ENCODE peak calls at places on chromosomes 4 and X, in ten cellular contexts. A is OCI-LY7; X is CD4-positive, CD25-positive, alpha-beta regulatory T cell; Q is PC-3; R is tibial artery; J is heart left ventricle; F is IMR-90; C is left ventricle myocardium inferior; U is left lung; E is K562. V is an unnamed sample.

GRCh38 chrX:101357166-101357795 is 8.7 kb upstream of the TIMM8A start:
- DNase-seq in R (no peak), X (no peak), E (peak; percentile 41), A (peak; percentile 49), F (peak; percentile 12), C (no peak), Q (peak; percentile 29), U (no peak), J (no peak), V (no peak)

GRCh38 chr4:79358438-79358837 is 32.6 kb upstream of the NAA11 start:
- DNase-seq in Q (no peak), E (no peak), X (no peak), J (no peak), R (no peak), C (no peak), A (no peak), U (no peak), F (no peak), V (no peak)

GRCh38 chr4:114076865-114077264 is 97.4 kb upstream of the ARSJ start:
- DNase-seq in X (no peak), R (no peak), Q (peak; percentile 53), E (no peak), J (no peak), U (no peak), F (no peak), C (no peak), A (no peak), V (no peak)

GRCh38 chr4:7166286-7166685 is 26.1 kb upstream of the SORCS2 start:
- DNase-seq in F (no peak), C (no peak), X (no peak), E (no peak), R (peak; percentile 4), J (no peak), A (no peak), U (peak; percentile 10), Q (no peak), V (no peak)

GRCh38 chrX:23803931-23804381 is 21.0 kb downstream of the SAT1 start:
- DNase-seq in Q (peak; percentile 83), E (no peak), X (no peak), U (peak; percentile 46), F (peak; percentile 67), C (peak; percentile 23), A (no peak), J (no peak), R (peak; percentile 68), V (no peak)

GRCh38 chrX:155819966-155820491 is 61.1 kb upstream of the VAMP7 start:
- DNase-seq in F (peak; percentile 85), C (peak; percentile 46), R (peak; percentile 73), A (peak; percentile 51), Q (peak; percentile 72), E (peak; percentile 80), J (peak; percentile 72), X (peak; percentile 7), U (peak; percentile 58), V (no peak)

GRCh38 chr4:6608758-6609414 is 31.6 kb upstream of the MRFAP1 start:
- DNase-seq in X (no peak), E (peak; percentile 28), U (no peak), R (no peak), J (peak; percentile 21), Q (no peak), A (no peak), C (peak; percentile 30), F (no peak), V (no peak)

GRCh38 chrX:9659571-9660195 is 106.0 kb downstream of the GPR143 start:
- DNase-seq in X (no peak), A (no peak), Q (peak; percentile 81), U (no peak), E (no peak), J (no peak), F (no peak), C (no peak), R (no peak), V (no peak)

GRCh38 chr4:24229976-24230375 is 340.1 kb upstream of the PPARGC1A start:
- DNase-seq in R (no peak), X (no peak), F (peak; percentile 82), A (no peak), C (no peak), J (no peak), Q (no peak), E (no peak), U (no peak), V (no peak)

GRCh38 chrX:132044953-132045352 is 21.9 kb downstream of the STK26 start:
- DNase-seq in R (no peak), A (no peak), C (no peak), X (no peak), J (no peak), E (peak; percentile 69), U (no peak), F (no peak), Q (no peak), V (no peak)

GRCh38 chr4:43547560-43547959 is 655.0 kb downstream of the GRXCR1 start:
- DNase-seq in X (no peak), A (no peak), J (no peak), R (no peak), U (no peak), C (no peak), E (no peak), Q (no peak), F (no peak), V (no peak)

GRCh38 chr4:43556262-43556661 is 663.7 kb downstream of the GRXCR1 start:
- DNase-seq in A (peak; percentile 62), E (no peak), C (no peak), F (no peak), X (no peak), U (no peak), J (no peak), R (no peak), Q (no peak), V (no peak)

GRCh38 chr4:43550981-43551627 is 658.6 kb downstream of the GRXCR1 start:
- DNase-seq in R (peak; percentile 64), F (no peak), J (no peak), Q (no peak), C (no peak), X (no peak), A (no peak), E (no peak), U (no peak), V (no peak)
- H3K9me3 ChIP-seq in R (peaks cover 12% of the 10 kb centered on the region), F (no peaks in the 10 kb centered on the region), J (peaks cover 21% of the 10 kb centered on the region), Q (no peaks in the 10 kb centered on the region), C (peaks cover 61% of the 10 kb centered on the region), X (peaks cover 10% of the 10 kb centered on the region), A (peaks cover 15% of the 10 kb centered on the region), E (no peaks in the 10 kb centered on the region), U (no peaks in the 10 kb centered on the region), V (no peaks in the 10 kb centered on the region)

GRCh38 chr4:150782311-150782710 is 200.4 kb downstream of the MAB21L2 start:
- DNase-seq in R (no peak), C (no peak), J (no peak), U (no peak), X (no peak), Q (no peak), E (peak; percentile 23), A (no peak), F (peak; percentile 7), V (no peak)

GRCh38 chr4:150782921-150783320 is 201.0 kb downstream of the MAB21L2 start:
- DNase-seq in X (no peak), Q (no peak), E (no peak), R (no peak), C (no peak), F (peak; percentile 4), U (no peak), A (no peak), J (no peak), V (no peak)

GRCh38 chr4:150781108-150781663 is 199.2 kb downstream of the MAB21L2 start:
- DNase-seq in U (no peak), X (no peak), J (no peak), A (no peak), Q (no peak), F (no peak), C (peak; percentile 29), R (no peak), E (no peak), V (no peak)

GRCh38 chr4:150784305-150784704 is 202.4 kb downstream of the MAB21L2 start:
- DNase-seq in F (no peak), J (no peak), C (no peak), U (no peak), Q (no peak), A (no peak), X (no peak), E (no peak), R (no peak), V (no peak)

GRCh38 chr4:150784939-150785338 is 203.0 kb downstream of the MAB21L2 start:
- DNase-seq in R (no peak), X (no peak), Q (no peak), E (peak; percentile 9), A (no peak), F (no peak), U (no peak), J (no peak), C (no peak), V (no peak)
- H3K9me3 ChIP-seq in R (no peaks in the 10 kb centered on the region), X (no peaks in the 10 kb centered on the region), Q (no peaks in the 10 kb centered on the region), E (no peaks in the 10 kb centered on the region), A (no peaks in the 10 kb centered on the region), F (no peaks in the 10 kb centered on the region), U (no peaks in the 10 kb centered on the region), J (no peaks in the 10 kb centered on the region), C (no peaks in the 10 kb centered on the region), V (no peaks in the 10 kb centered on the region)

DNA sequence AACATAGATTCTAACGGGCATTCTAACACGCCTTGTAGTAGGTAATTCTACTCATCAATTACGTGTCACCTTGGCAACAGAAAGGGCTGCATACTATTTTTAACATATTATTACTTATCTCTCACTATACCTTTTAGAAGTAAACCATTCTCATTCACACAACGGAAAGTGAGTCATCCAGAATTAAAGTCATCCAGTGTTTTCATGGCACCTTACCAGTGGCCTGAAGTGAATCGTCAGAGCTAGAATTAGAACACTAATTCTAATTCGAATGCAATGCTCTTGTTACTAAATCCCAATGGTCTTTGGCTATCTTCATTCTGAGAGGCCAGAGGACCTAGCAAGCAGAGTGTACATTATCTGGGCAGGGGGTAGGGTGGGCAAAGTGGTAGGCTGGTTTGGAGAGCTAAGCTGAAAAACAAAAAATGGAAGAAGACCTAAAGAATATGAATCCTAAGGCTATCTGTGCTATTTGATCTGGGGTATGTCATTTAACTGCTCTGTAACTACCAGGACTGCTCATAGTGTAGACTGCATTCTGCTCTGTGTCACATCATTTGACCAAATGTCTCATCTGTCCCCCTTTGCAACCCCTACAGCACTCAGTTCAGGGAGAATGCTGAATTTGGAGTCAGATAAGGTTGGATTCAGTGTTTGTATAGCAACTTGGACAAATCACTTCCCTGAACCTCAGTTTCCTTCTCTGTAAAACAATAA is 96.5 kb downstream of the HDAC8 start:
- DNase-seq in E (no peak), X (no peak), F (no peak), C (no peak), R (no peak), Q (no peak), U (no peak), J (no peak), A (no peak), V (no peak)
- H3K9me3 ChIP-seq in E (no peaks in the 10 kb centered on the region), X (no peaks in the 10 kb centered on the region), F (no peaks in the 10 kb centered on the region), C (no peaks in the 10 kb centered on the region), R (no peaks in the 10 kb centered on the region), Q (no peaks in the 10 kb centered on the region), U (no peaks in the 10 kb centered on the region), J (no peaks in the 10 kb centered on the region), A (no peaks in the 10 kb centered on the region), V (no peaks in the 10 kb centered on the region)

DNA sequence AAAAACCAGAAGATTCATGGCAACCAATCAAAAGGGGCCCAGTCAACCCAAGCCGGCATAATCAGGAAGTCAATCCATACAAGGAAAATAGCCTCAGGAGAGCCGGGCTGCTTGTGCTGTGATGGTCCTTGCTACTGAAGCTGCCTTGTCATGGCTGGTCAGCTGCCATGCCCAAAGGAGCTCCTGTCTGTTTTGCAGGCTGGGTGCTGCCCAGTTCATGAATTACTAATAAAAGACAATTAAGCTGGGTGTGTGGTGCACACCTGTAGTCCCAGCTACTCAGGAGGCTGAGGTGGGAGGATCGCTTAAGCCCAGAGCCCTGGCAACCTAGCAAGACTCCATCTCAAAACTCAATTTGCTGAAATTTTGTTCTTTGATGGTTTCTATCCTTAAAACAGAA is 16.0 kb upstream of the CTBP1 start:
- DNase-seq in R (no peak), Q (no peak), F (no peak), C (no peak), U (no peak), E (no peak), J (no peak), X (no peak), A (no peak), V (no peak)
- H3K9me3 ChIP-seq in R (no peaks in the 10 kb centered on the region), Q (peaks cover 7% of the 10 kb centered on the region), F (peaks cover 3% of the 10 kb centered on the region), C (peaks cover 12% of the 10 kb centered on the region), U (no peaks in the 10 kb centered on the region), E (peaks cover 9% of the 10 kb centered on the region), J (peaks cover 19% of the 10 kb centered on the region), X (no peaks in the 10 kb centered on the region), A (peaks cover 13% of the 10 kb centered on the region), V (no peaks in the 10 kb centered on the region)